ENCODE peak calls at places on chromosome 22, in nine cellular contexts. R is pancreas, P is esophagus squamous epithelium, J is hepatocyte, C is MM.1S, I is transverse colon, B is PC-3, M is endothelial cell of umbilical vein, D is body of pancreas. T is an unnamed sample.
A peak's percentile ranks its signal among the peaks of the same experiment; 100 is the strongest.

GRCh38 chr22:29071261-29072045 is 1.4 kb upstream of the KREMEN1 start:
- DNase-seq in R (peak; percentile 38), P (no peak), J (peak; percentile 82), C (peak; percentile 79), I (peak; percentile 75), B (peak; percentile 20), M (no peak), D (peak; percentile 32), T (peak; percentile 42)

GRCh38 chr22:42697542-42698013 is 23.1 kb downstream of the A4GALT start:
- DNase-seq in R (peak; percentile 49), P (no peak), J (peak; percentile 79), C (no peak), I (peak; percentile 72), B (peak; percentile 44), M (peak; percentile 40), D (peak; percentile 71), T (no peak)

GRCh38 chr22:45548991-45549736 is 46.5 kb downstream of the FBLN1 start:
- DNase-seq in R (no peak), P (no peak), J (peak; percentile 82), C (no peak), I (peak; percentile 54), B (peak; percentile 72), M (no peak), D (peak; percentile 43), T (peak; percentile 27)

GRCh38 chr22:28018461-28018927 is 99.4 kb upstream of the PITPNB start:
- DNase-seq in R (no peak), P (no peak), J (no peak), C (no peak), I (peak; percentile 1), B (no peak), M (no peak), D (no peak), T (no peak)

GRCh38 chr22:45906946-45907345 is 70.0 kb downstream of the WNT7B start:
- DNase-seq in R (no peak), P (no peak), J (no peak), C (no peak), I (no peak), B (no peak), M (no peak), D (no peak), T (no peak)

GRCh38 chr22:21075516-21076138 is 29.9 kb downstream of the LRRC74B start:
- DNase-seq in R (no peak), P (no peak), J (no peak), C (no peak), I (no peak), B (no peak), M (no peak), D (no peak), T (no peak)

GRCh38 chr22:50014655-50015401 is 2.3 kb upstream of the IL17REL start:
- DNase-seq in R (no peak), P (no peak), J (peak; percentile 46), C (no peak), I (peak; percentile 5), B (no peak), M (no peak), D (no peak), T (no peak)

GRCh38 chr22:42282252-42282942 is 11.9 kb upstream of the TCF20 start:
- DNase-seq in R (no peak), P (no peak), J (peak; percentile 34), C (no peak), I (peak; percentile 54), B (no peak), M (no peak), D (no peak), T (no peak)

GRCh38 chr22:27874756-27875155 is 44.3 kb downstream of the PITPNB start:
- DNase-seq in R (no peak), P (no peak), J (no peak), C (no peak), I (no peak), B (no peak), M (no peak), D (no peak), T (no peak)

GRCh38 chr22:20567993-20568417 is 60.6 kb downstream of the MED15 start:
- DNase-seq in R (no peak), P (no peak), J (peak; percentile 45), C (no peak), I (no peak), B (peak; percentile 41), M (no peak), D (no peak), T (no peak)

GRCh38 chr22:42792453-42792908 is 64.6 kb downstream of the ARFGAP3 start:
- DNase-seq in R (no peak), P (no peak), J (no peak), C (no peak), I (no peak), B (no peak), M (no peak), D (no peak), T (no peak)

GRCh38 chr22:46917702-46918101 is 155.3 kb downstream of the TBC1D22A start:
- DNase-seq in R (no peak), P (no peak), J (no peak), C (no peak), I (no peak), B (no peak), M (no peak), D (no peak), T (no peak)
- H3K27ac ChIP-seq in R (no peak overlapping the region), P (no peak overlapping the region), J (no peak overlapping the region), C (no peak overlapping the region), I (no peak overlapping the region), B (no peak overlapping the region), M (no peak overlapping the region), D (no peak overlapping the region), T (no peak overlapping the region)

GRCh38 chr22:44363980-44364749 is 51.4 kb upstream of the SHISAL1 start:
- DNase-seq in R (no peak), P (no peak), J (no peak), C (no peak), I (no peak), B (no peak), M (no peak), D (no peak), T (no peak)

GRCh38 chr22:44363214-44363979 is 50.6 kb upstream of the SHISAL1 start:
- DNase-seq in R (peak; percentile 39), P (no peak), J (peak; percentile 76), C (no peak), I (peak; percentile 80), B (peak; percentile 93), M (peak; percentile 85), D (peak; percentile 60), T (no peak)

GRCh38 chr22:44360686-44361381 is 48.1 kb upstream of the SHISAL1 start:
- DNase-seq in R (no peak), P (no peak), J (peak; percentile 45), C (no peak), I (peak; percentile 17), B (peak; percentile 94), M (peak; percentile 44), D (no peak), T (no peak)

GRCh38 chr22:44361391-44362126 is 48.8 kb upstream of the SHISAL1 start:
- DNase-seq in R (no peak), P (no peak), J (no peak), C (no peak), I (no peak), B (peak; percentile 78), M (no peak), D (no peak), T (no peak)

DNA sequence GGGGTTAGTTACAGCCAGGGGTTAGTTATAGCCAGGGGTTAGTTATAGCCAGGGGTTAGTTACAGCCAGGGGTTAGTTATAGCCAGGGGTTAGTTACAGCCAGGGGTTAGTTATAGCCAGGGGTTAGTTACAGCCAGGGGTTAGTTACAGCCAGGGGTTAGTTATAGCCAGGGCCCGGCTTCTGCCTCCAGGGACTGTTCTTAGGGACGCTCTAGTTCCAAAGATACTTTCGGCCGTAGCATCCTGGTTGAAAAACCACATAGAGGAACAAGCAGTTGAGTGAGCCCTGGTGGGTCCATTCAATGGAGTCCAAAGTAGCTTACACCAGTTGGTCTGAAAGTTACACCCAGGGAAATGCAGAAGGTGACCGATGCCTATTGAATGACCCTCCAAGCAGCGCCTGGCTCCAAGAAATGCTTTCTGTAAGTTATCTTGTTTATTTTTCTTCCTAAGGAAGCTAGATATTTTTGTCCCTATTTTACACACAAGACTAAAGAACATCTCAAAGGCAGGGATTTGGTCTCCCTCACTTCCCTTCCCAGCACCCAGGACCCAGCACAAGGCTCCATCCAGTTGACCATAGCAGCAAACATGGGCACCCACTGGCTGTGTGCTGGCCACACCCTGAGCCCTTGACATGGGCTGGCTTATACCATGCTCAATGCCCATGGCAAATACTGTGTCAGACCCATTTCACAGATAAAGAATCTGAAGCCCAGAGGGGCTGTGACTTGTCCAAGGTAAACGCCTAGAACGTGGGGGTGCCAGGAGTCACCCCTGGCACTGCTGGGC is 49.7 kb upstream of the SHISAL1 start:
- DNase-seq in R (no peak), P (no peak), J (no peak), C (no peak), I (no peak), B (peak; percentile 30), M (no peak), D (no peak), T (no peak)
- H3K4me1 ChIP-seq in R (no peaks in the 10 kb centered on the region), P (peaks cover 52% of the 10 kb centered on the region), J (peaks cover 7% of the 10 kb centered on the region), C (no peaks in the 10 kb centered on the region), I (peaks cover 16% of the 10 kb centered on the region), B (peaks cover 48% of the 10 kb centered on the region), M (peaks cover 22% of the 10 kb centered on the region), D (no peaks in the 10 kb centered on the region), T (no peaks in the 10 kb centered on the region)

GRCh38 chr22:36257948-36258674 is 5.2 kb downstream of the APOL1 start:
- DNase-seq in R (no peak), P (no peak), J (no peak), C (peak; percentile 83), I (no peak), B (no peak), M (no peak), D (no peak), T (no peak)

GRCh38 chr22:36258750-36259619 is 6.1 kb downstream of the APOL1 start:
- DNase-seq in R (no peak), P (no peak), J (peak; percentile 51), C (peak; percentile 94), I (peak; percentile 47), B (no peak), M (peak; percentile 68), D (no peak), T (peak; percentile 43)

GRCh38 chr22:36257308-36257707 is 4.4 kb downstream of the APOL1 start:
- DNase-seq in R (no peak), P (no peak), J (no peak), C (no peak), I (no peak), B (no peak), M (no peak), D (no peak), T (no peak)

GRCh38 chr22:36253523-36254490 is 874 bp downstream of the APOL1 start:
- DNase-seq in R (no peak), P (no peak), J (no peak), C (no peak), I (peak; percentile 58), B (no peak), M (no peak), D (no peak), T (no peak)

GRCh38 chr22:36256474-36256873 is 3.5 kb downstream of the APOL1 start:
- DNase-seq in R (no peak), P (no peak), J (no peak), C (no peak), I (no peak), B (no peak), M (no peak), D (no peak), T (no peak)
- H3K27ac ChIP-seq in R (no peak overlapping the region), P (no peak overlapping the region), J (no peak overlapping the region), C (no peak overlapping the region), I (no peak overlapping the region), B (no peak overlapping the region), M (no peak overlapping the region), D (no peak overlapping the region), T (no peak overlapping the region)

DNA sequence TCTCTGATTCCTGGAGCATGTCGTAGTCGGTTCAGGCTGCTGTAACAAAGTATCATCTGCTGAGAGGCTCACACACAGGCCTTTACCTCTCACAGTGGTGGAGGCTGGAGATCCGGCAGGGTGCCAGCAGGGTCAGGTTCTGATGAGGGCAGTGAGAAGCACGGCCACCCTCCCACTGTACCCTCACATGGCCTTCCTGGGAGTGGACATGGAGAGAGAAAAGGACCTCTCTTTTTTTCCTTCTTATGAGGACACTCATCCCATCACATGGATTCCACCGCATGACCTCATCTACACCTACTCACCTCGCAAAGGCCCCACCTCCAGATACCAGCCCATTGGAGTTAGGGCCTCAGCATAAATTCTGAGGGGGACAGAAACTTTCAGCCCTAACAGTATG is 99.5 kb downstream of the BCR start:
- DNase-seq in R (no peak), P (no peak), J (no peak), C (no peak), I (no peak), B (no peak), M (no peak), D (no peak), T (no peak)
- H3K4me1 ChIP-seq in R (no peaks in the 10 kb centered on the region), P (peaks cover 49% of the 10 kb centered on the region), J (peaks cover 3% of the 10 kb centered on the region), C (peaks cover 23% of the 10 kb centered on the region), I (peaks cover 18% of the 10 kb centered on the region), B (peaks cover 22% of the 10 kb centered on the region), M (peaks cover 30% of the 10 kb centered on the region), D (peaks cover 33% of the 10 kb centered on the region), T (no peaks in the 10 kb centered on the region)

T was measured in A673.